ENCODE peak calls at places on chromosomes 3 and 15, in ten cellular contexts. J, Y, V, A, W, G, Q, D, P and E are unnamed samples.

GRCh38 chr3:111874177-111874820 is 15.2 kb downstream of the PHLDB2 start:
- DNase-seq in Q (no peak), Y (no peak), J (peak; percentile 87), W (no peak), P (no peak), A (peak; percentile 93), G (no peak), D (no peak), V (no peak), E (no peak)

GRCh38 chr15:72341361-72341760 is 21.4 kb upstream of the CELF6 start:
- DNase-seq in A (no peak), Y (no peak), D (no peak), G (no peak), W (no peak), J (no peak), Q (no peak), V (no peak), P (no peak), E (no peak)

GRCh38 chr3:143256416-143256815 is 136.8 kb downstream of the CHST2 start:
- DNase-seq in Q (no peak), Y (no peak), D (no peak), A (no peak), J (no peak), P (no peak), G (no peak), W (no peak), V (no peak), E (no peak)

GRCh38 chr3:175356899-175357324 is 497.8 kb downstream of the NAALADL2 start:
- DNase-seq in W (no peak), J (no peak), G (no peak), Q (no peak), P (peak; percentile 55), D (no peak), A (peak; percentile 73), V (peak; percentile 23), Y (no peak), E (no peak)

GRCh38 chr15:90529369-90530249 is at the start of gene CRTC3:
- DNase-seq in D (peak; percentile 28), G (peak; percentile 65), A (peak; percentile 41), V (no peak), J (peak; percentile 21), Y (peak; percentile 89), P (no peak), W (peak; percentile 60), Q (no peak), E (no peak)

GRCh38 chr15:51536965-51537574 is 85.5 kb downstream of the DMXL2 start:
- DNase-seq in Y (no peak), V (no peak), D (no peak), G (no peak), A (peak; percentile 45), W (no peak), P (peak; percentile 2), Q (no peak), J (peak; percentile 29), E (peak; percentile 8)

GRCh38 chr3:42010530-42010929 is 48.6 kb upstream of the ULK4 start:
- DNase-seq in G (no peak), V (no peak), Y (peak; percentile 80), Q (no peak), A (no peak), W (no peak), P (no peak), J (no peak), D (no peak), E (no peak)

GRCh38 chr3:160758929-160759577 is 3.0 kb downstream of the PPM1L start:
- DNase-seq in Q (no peak), D (no peak), Y (no peak), G (no peak), A (no peak), P (no peak), V (no peak), W (no peak), J (no peak), E (no peak)

GRCh38 chr3:62451211-62451892 is 78.0 kb upstream of the FEZF2 start:
- DNase-seq in A (no peak), Q (no peak), W (no peak), J (no peak), G (no peak), V (no peak), Y (no peak), D (no peak), P (no peak), E (peak; percentile 32)

GRCh38 chr3:142963266-142964149 is at the start of gene PAQR9:
- DNase-seq in Q (no peak), A (no peak), G (no peak), Y (no peak), D (no peak), V (no peak), J (no peak), W (peak; percentile 35), P (no peak), E (no peak)

GRCh38 chr3:127840671-127841070 is 18.4 kb upstream of the MGLL start:
- DNase-seq in V (no peak), P (no peak), Y (peak; percentile 45), D (no peak), Q (no peak), G (no peak), J (no peak), A (no peak), W (no peak), E (no peak)

GRCh38 chr3:100107227-100107626 is 7.1 kb downstream of the FILIP1L start:
- DNase-seq in Q (no peak), G (no peak), A (peak; percentile 47), P (no peak), J (peak; percentile 83), Y (no peak), D (no peak), W (no peak), V (no peak), E (no peak)

GRCh38 chr3:77039606-77040553 is at the start of gene ROBO2:
- DNase-seq in V (no peak), W (peak; percentile 19), D (no peak), G (no peak), P (no peak), Y (peak; percentile 83), J (peak; percentile 26), Q (no peak), A (no peak), E (no peak)

GRCh38 chr3:195182470-195182795 is 88.5 kb downstream of the XXYLT1 start:
- DNase-seq in Q (no peak), V (no peak), D (no peak), Y (peak; percentile 53), W (no peak), J (peak; percentile 46), P (no peak), G (peak; percentile 13), A (peak; percentile 74), E (no peak)

GRCh38 chr3:157436583-157437300 is at the start of gene PTX3:
- DNase-seq in Q (no peak), J (peak; percentile 59), G (no peak), P (peak; percentile 46), Y (no peak), A (peak; percentile 96), V (peak; percentile 81), D (no peak), W (peak; percentile 39), E (no peak)

GRCh38 chr15:38745136-38745535 is 180.5 kb upstream of the RASGRP1 start:
- DNase-seq in Q (no peak), J (no peak), D (no peak), Y (no peak), P (peak; percentile 86), W (no peak), A (peak; percentile 9), G (no peak), V (peak; percentile 80), E (no peak)

GRCh38 chr15:61584410-61584809 is 355.3 kb upstream of the RORA start:
- DNase-seq in J (peak; percentile 12), W (no peak), Q (no peak), A (peak; percentile 30), P (no peak), Y (no peak), G (no peak), V (no peak), D (no peak), E (peak; percentile 23)

GRCh38 chr3:114178770-114179368 is at the start of gene DRD3:
- DNase-seq in A (peak; percentile 46), D (no peak), J (peak; percentile 18), V (no peak), P (no peak), G (no peak), Q (no peak), W (no peak), Y (no peak), E (peak; percentile 15)

GRCh38 chr3:149801639-149802038 is 9.3 kb upstream of the ANKUB1 start:
- DNase-seq in W (no peak), G (no peak), J (no peak), Q (no peak), V (no peak), A (no peak), P (no peak), Y (no peak), D (no peak), E (no peak)

GRCh38 chr3:149806171-149806778 is 6.7 kb upstream of the RNF13 start:
- DNase-seq in W (no peak), Y (no peak), A (no peak), G (no peak), V (no peak), D (no peak), J (no peak), P (no peak), Q (no peak), E (no peak)

GRCh38 chr3:149800693-149801092 is 8.3 kb upstream of the ANKUB1 start:
- DNase-seq in Y (no peak), W (no peak), G (no peak), A (no peak), Q (no peak), P (no peak), J (no peak), D (no peak), V (no peak), E (no peak)

GRCh38 chr3:149801200-149801599 is 8.8 kb upstream of the ANKUB1 start:
- DNase-seq in D (no peak), J (no peak), V (no peak), A (no peak), P (no peak), G (no peak), Y (no peak), Q (no peak), W (no peak), E (no peak)
- H3K4me3 ChIP-seq in D (no peak overlapping the region), J (no peak overlapping the region), V (no peak overlapping the region), A (no peak overlapping the region), P (no peak overlapping the region), G (no peak overlapping the region), Y (no peak overlapping the region), Q (no peak overlapping the region), W (no peak overlapping the region), E (no peak overlapping the region)

GRCh38 chr15:75641603-75642002 is 1.6 kb upstream of the IMP3 start:
- DNase-seq in G (no peak), Q (no peak), D (no peak), W (no peak), V (no peak), J (no peak), A (no peak), Y (no peak), P (no peak), E (no peak)
- H3K4me3 ChIP-seq in G (no peak overlapping the region), Q (no peak overlapping the region), D (no peak overlapping the region), W (no peak overlapping the region), V (no peak overlapping the region), J (no peak overlapping the region), A (no peak overlapping the region), Y (no peak overlapping the region), P (no peak overlapping the region), E (no peak overlapping the region)

GRCh38 chr3:146781059-146781458 is 175.9 kb upstream of the PLSCR5 start:
- DNase-seq in D (no peak), P (no peak), J (no peak), V (no peak), Y (no peak), A (peak; percentile 5), W (no peak), Q (no peak), G (no peak), E (no peak)
- H3K4me3 ChIP-seq in D (no peak overlapping the region), P (no peak overlapping the region), J (no peak overlapping the region), V (no peak overlapping the region), Y (no peak overlapping the region), A (no peak overlapping the region), W (no peak overlapping the region), Q (peak overlapping the region; percentile 3), G (no peak overlapping the region), E (no peak overlapping the region)

GRCh38 chr3:106167728-106168127 is 298.9 kb upstream of the CBLB start:
- DNase-seq in D (no peak), V (no peak), P (no peak), Q (no peak), A (no peak), W (no peak), J (no peak), G (no peak), Y (no peak), E (no peak)
- H3K4me3 ChIP-seq in D (no peak overlapping the region), V (no peak overlapping the region), P (no peak overlapping the region), Q (no peak overlapping the region), A (no peak overlapping the region), W (no peak overlapping the region), J (no peak overlapping the region), G (no peak overlapping the region), Y (no peak overlapping the region), E (no peak overlapping the region)